ENCODE peak calls at places on chromosomes 1 and 21, in nine cellular contexts. O is H1, B is stomach, J is Panc1, H is spleen, K is GM12891, M is prostate gland, X is GM23338, Z is HL-60. R is an unnamed sample.

GRCh38 chr1:231612393-231613089 is 14.0 kb upstream of the DISC1 start:
- DNase-seq in O (no peak), B (peak; percentile 42), J (no peak), H (peak; percentile 88), K (no peak), M (no peak), X (no peak), Z (peak; percentile 91), R (no peak)

GRCh38 chr1:227532019-227532619 is 31.2 kb upstream of the ZNF678 start:
- DNase-seq in O (no peak), B (no peak), J (no peak), H (no peak), K (no peak), M (no peak), X (no peak), Z (no peak), R (no peak)

GRCh38 chr1:151841141-151841540 is 1.5 kb upstream of the C2CD4D start:
- DNase-seq in O (no peak), B (no peak), J (no peak), H (no peak), K (no peak), M (no peak), X (no peak), Z (no peak), R (no peak)

GRCh38 chr1:66576645-66577044 is 42.7 kb downstream of the SGIP1 start:
- DNase-seq in O (no peak), B (no peak), J (no peak), H (no peak), K (no peak), M (no peak), X (no peak), Z (no peak), R (no peak)

GRCh38 chr1:920008-920407 is 3.7 kb upstream of the SAMD11 start:
- DNase-seq in O (no peak), B (no peak), J (no peak), H (no peak), K (no peak), M (no peak), X (no peak), Z (no peak), R (no peak)

GRCh38 chr1:204350857-204351573 is 8.7 kb downstream of the PLEKHA6 start:
- DNase-seq in O (peak; percentile 99), B (peak; percentile 77), J (no peak), H (peak; percentile 79), K (no peak), M (no peak), X (peak; percentile 96), Z (no peak), R (peak; percentile 88)

GRCh38 chr1:103267893-103268292 is 159.6 kb upstream of the COL11A1 start:
- DNase-seq in O (no peak), B (no peak), J (no peak), H (no peak), K (no peak), M (no peak), X (peak; percentile 66), Z (no peak), R (no peak)

GRCh38 chr1:229364216-229365065 is 21.6 kb upstream of the CCSAP start:
- DNase-seq in O (no peak), B (no peak), J (no peak), H (no peak), K (no peak), M (no peak), X (no peak), Z (no peak), R (no peak)

GRCh38 chr1:203299180-203299579 is 6.1 kb upstream of the BTG2 start:
- DNase-seq in O (no peak), B (no peak), J (no peak), H (peak; percentile 79), K (no peak), M (no peak), X (no peak), Z (no peak), R (no peak)

GRCh38 chr1:155893389-155894142 is 17.6 kb downstream of the RIT1 start:
- DNase-seq in O (no peak), B (no peak), J (peak; percentile 93), H (no peak), K (no peak), M (no peak), X (no peak), Z (no peak), R (no peak)

GRCh38 chr1:31627301-31627929 is 9.9 kb downstream of the HCRTR1 start:
- DNase-seq in O (no peak), B (peak; percentile 90), J (no peak), H (no peak), K (no peak), M (peak; percentile 35), X (no peak), Z (no peak), R (no peak)
- TF ChIP-seq POLR2AphosphoS5 in O (no peak), B (peak; percentile 86), J (no peak), H (peak; percentile 50), K (no peak), M (no peak), X (no peak), Z (no peak), R (peak; percentile 29)

GRCh38 chr1:44802306-44803061 is 2.3 kb downstream of the PLK3 start:
- DNase-seq in O (no peak), B (no peak), J (no peak), H (peak; percentile 79), K (no peak), M (no peak), X (no peak), Z (no peak), R (no peak)
- TF ChIP-seq POLR2AphosphoS5 in O (no peak), B (no peak), J (no peak), H (no peak), K (no peak), M (no peak), X (no peak), Z (no peak), R (no peak)

DNA sequence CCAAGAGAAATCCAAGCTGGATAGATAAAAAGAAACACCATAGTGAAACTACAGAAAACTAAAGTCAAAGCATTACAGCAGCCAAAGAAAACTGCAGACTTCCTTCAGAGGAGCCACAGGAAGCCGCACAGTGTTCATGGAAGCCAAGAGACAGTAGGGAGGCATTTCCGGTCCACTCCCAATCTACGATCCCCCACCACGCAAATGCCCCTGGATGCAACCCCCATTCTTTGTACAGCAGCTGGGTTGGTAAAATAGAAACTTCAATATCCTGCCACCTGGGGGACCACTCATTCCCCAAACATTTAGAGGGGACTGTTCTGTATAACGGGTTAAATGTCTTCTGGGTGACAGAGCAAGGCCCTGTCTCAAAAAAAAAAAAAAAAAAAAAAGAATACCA is 43.9 kb upstream of the TSPEAR start:
- DNase-seq in O (no peak), B (no peak), J (no peak), H (no peak), K (no peak), M (no peak), X (no peak), Z (no peak), R (no peak)
- TF ChIP-seq POLR2AphosphoS5 in O (no peak), B (no peak), J (no peak), H (no peak), K (no peak), M (no peak), X (no peak), Z (no peak), R (no peak)

DNA sequence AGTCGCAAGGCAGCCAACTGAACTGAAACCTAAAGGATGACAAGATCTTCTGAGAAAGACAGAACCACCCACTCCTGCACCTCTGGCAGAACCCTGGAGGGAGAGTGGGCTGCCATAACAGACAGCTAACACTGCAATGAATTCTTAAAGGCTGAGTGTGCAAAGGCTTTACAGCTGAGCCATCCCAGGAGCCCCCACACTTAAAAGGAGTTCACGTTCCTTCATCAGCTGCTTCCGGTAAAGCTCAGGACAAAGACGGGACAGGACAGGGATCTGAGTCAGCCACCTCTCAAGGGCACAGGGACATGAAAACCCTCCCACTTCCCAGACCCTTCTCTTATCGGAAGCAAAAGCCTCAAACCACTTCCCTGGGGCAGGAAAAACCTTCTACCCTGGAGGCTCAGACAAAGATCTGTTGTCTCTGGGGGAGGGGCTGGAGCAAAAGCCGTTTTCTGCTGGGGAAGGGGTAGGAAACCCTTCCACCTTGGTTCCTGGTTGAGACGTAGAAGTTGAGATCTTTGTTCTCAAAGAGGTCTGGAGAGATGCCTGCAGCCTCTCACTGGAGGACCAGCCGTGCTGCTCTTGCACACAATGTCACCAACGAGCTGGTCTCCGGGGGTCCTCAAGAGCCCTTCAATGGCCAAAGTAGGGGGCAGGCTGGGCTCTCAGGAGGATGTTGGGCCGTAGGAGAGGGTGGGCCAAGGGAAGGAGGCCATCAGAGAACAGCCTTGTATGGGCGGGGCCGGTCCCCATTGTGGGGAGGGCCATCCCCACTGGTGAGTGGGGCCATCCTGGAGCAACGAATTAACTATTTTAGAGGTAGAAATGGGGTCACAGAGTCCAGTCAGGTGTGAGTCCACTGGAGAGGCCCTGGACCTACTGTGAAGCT is 452.4 kb downstream of the PTPRU start:
- DNase-seq in O (no peak), B (no peak), J (no peak), H (no peak), K (peak; percentile 51), M (no peak), X (no peak), Z (no peak), R (peak; percentile 22)
- TF ChIP-seq POLR2AphosphoS5 in O (no peak), B (peak; percentile 7), J (no peak), H (peak; percentile 6), K (no peak), M (no peak), X (no peak), Z (no peak), R (no peak)